ENCODE peak calls at places on chromosome 7, in ten cellular contexts. N is right atrium auricular region; O is activated naive CD4-positive, alpha-beta T cell treated with anti-CD3 and anti-CD28 coated beads, Interleukin-2, amount 50 U/mL, for 16 hours; D is stimulated activated CD8-positive, alpha-beta memory T cell treated with anti-CD3 and anti-CD28 coated beads, Interleukin-4, amount 100 ng/mL, for 1 hour; F is MG63; T is astrocyte of the spinal cord; J is keratinocyte; C is AG09309; G is NCI-H345; P is Peyer's patch. U is an unnamed sample.
A peak's percentile ranks its signal among the peaks of the same experiment; 100 is the strongest.

GRCh38 chr7:38383281-38383680 is 109.8 kb upstream of the TARP start:
- DNase-seq in T (no peak), P (no peak), C (no peak), O (no peak), D (no peak), N (no peak), F (no peak), J (no peak), G (no peak), U (no peak)

GRCh38 chr7:46115410-46115809 is 194.3 kb upstream of the IGFBP3 start:
- DNase-seq in N (no peak), F (no peak), G (no peak), T (no peak), O (no peak), P (no peak), J (no peak), C (no peak), D (no peak), U (no peak)

GRCh38 chr7:90595341-90595800 is 750 bp upstream of the CDK14 start:
- DNase-seq in O (no peak), G (no peak), J (no peak), C (no peak), D (no peak), F (no peak), T (peak; percentile 33), P (no peak), N (no peak), U (no peak)

GRCh38 chr7:144771921-144772320 is 63.9 kb downstream of the TPK1 start:
- DNase-seq in P (no peak), D (no peak), C (no peak), F (no peak), G (no peak), J (no peak), O (no peak), T (no peak), N (no peak), U (no peak)

GRCh38 chr7:55250313-55250712 is 114.8 kb upstream of the LANCL2 start:
- DNase-seq in D (no peak), C (no peak), G (peak; percentile 10), P (peak; percentile 64), N (peak; percentile 54), T (no peak), J (no peak), F (peak; percentile 37), O (no peak), U (no peak)

GRCh38 chr7:27046854-27047549 is 48.8 kb downstream of the HOXA1 start:
- DNase-seq in O (no peak), N (no peak), J (no peak), C (no peak), G (no peak), P (no peak), F (peak; percentile 34), T (peak; percentile 61), D (no peak), U (no peak)

GRCh38 chr7:507623-508305 is 11.9 kb downstream of the PDGFA start:
- DNase-seq in T (no peak), J (no peak), F (no peak), C (no peak), O (no peak), N (no peak), P (peak; percentile 78), D (no peak), G (no peak), U (no peak)

GRCh38 chr7:143288836-143289235 is 685 bp downstream of the CASP2 start:
- DNase-seq in G (no peak), O (no peak), T (no peak), J (no peak), D (no peak), C (no peak), P (no peak), N (no peak), F (no peak), U (no peak)

GRCh38 chr7:114802628-114803027 is 119.3 kb upstream of the MDFIC start:
- DNase-seq in G (no peak), N (no peak), P (no peak), D (no peak), F (no peak), J (no peak), C (no peak), T (no peak), O (no peak), U (no peak)

GRCh38 chr7:105611856-105612775 is 30.8 kb upstream of the EFCAB10 start:
- DNase-seq in P (no peak), G (no peak), N (no peak), J (no peak), F (no peak), C (no peak), O (no peak), D (no peak), T (peak; percentile 59), U (no peak)

GRCh38 chr7:96217147-96217546 is 104.8 kb downstream of the SLC25A13 start:
- DNase-seq in T (no peak), F (no peak), N (no peak), D (no peak), J (no peak), C (no peak), G (no peak), P (no peak), O (no peak), U (no peak)

GRCh38 chr7:47901542-47901941 is 46.7 kb downstream of the PKD1L1 start:
- DNase-seq in J (no peak), C (no peak), P (no peak), N (no peak), T (peak; percentile 42), D (no peak), G (no peak), F (peak; percentile 32), O (no peak), U (no peak)

GRCh38 chr7:120550494-120551048 is 277.6 kb downstream of the KCND2 start:
- DNase-seq in C (no peak), N (no peak), T (peak; percentile 63), O (no peak), G (peak; percentile 17), F (no peak), J (no peak), P (no peak), D (no peak), U (no peak)

GRCh38 chr7:47337021-47337492 is 244.9 kb downstream of the TNS3 start:
- DNase-seq in F (no peak), O (no peak), N (no peak), J (no peak), D (no peak), P (no peak), T (no peak), G (no peak), C (no peak), U (no peak)

GRCh38 chr7:88759956-88760515 is 536 bp downstream of the ZNF804B start:
- DNase-seq in G (no peak), C (no peak), D (no peak), N (no peak), O (no peak), J (no peak), P (no peak), T (peak; percentile 4), F (no peak), U (no peak)

GRCh38 chr7:98863601-98864000 is 6.2 kb downstream of the TMEM130 start:
- DNase-seq in N (no peak), P (no peak), T (no peak), O (no peak), D (no peak), F (no peak), G (no peak), J (no peak), C (no peak), U (no peak)

GRCh38 chr7:14691034-14691433 is 211.5 kb downstream of the DGKB start:
- DNase-seq in P (no peak), N (no peak), G (no peak), F (no peak), T (no peak), D (no peak), O (no peak), C (no peak), J (no peak), U (no peak)

GRCh38 chr7:149774237-149775175 is 1.1 kb upstream of the ZNF467 start:
- DNase-seq in G (peak; percentile 46), C (no peak), P (no peak), F (no peak), T (no peak), D (no peak), J (no peak), O (no peak), N (no peak), U (no peak)

GRCh38 chr7:25886387-25887240 is 265.4 kb upstream of the NFE2L3 start:
- DNase-seq in P (no peak), N (no peak), C (no peak), F (no peak), O (no peak), J (no peak), D (no peak), G (no peak), T (no peak), U (peak; percentile 61)

GRCh38 chr7:141665208-141666035 is 36.5 kb downstream of the DENND11 start:
- DNase-seq in N (no peak), P (no peak), G (no peak), C (no peak), D (no peak), F (no peak), T (no peak), J (no peak), O (no peak), U (no peak)

GRCh38 chr7:30038182-30038980 is 10.2 kb downstream of the PLEKHA8 start:
- DNase-seq in G (no peak), N (no peak), F (no peak), P (no peak), T (no peak), D (no peak), J (no peak), C (no peak), O (no peak), U (no peak)

GRCh38 chr7:150403376-150404171 is 24.4 kb downstream of the ZNF775 start:
- DNase-seq in J (no peak), G (no peak), O (no peak), C (no peak), N (no peak), D (no peak), P (peak; percentile 49), F (no peak), T (no peak), U (no peak)

GRCh38 chr7:82726038-82726800 is 282.6 kb upstream of the CACNA2D1 start:
- DNase-seq in F (no peak), P (no peak), D (no peak), T (peak; percentile 40), J (no peak), G (no peak), N (no peak), C (no peak), O (no peak), U (no peak)

GRCh38 chr7:135888740-135889139 is 88.4 kb downstream of the MTPN start:
- DNase-seq in P (no peak), N (no peak), G (no peak), D (no peak), F (peak; percentile 19), J (no peak), T (no peak), C (peak; percentile 59), O (no peak), U (no peak)

GRCh38 chr7:156610130-156610529 is 30.4 kb upstream of the RNF32 start:
- DNase-seq in N (no peak), O (no peak), T (no peak), G (no peak), C (no peak), D (no peak), F (no peak), J (no peak), P (no peak), U (no peak)

GRCh38 chr7:78111384-78111783 is 312.8 kb downstream of the PHTF2 start:
- DNase-seq in F (no peak), G (no peak), D (no peak), T (no peak), C (no peak), J (no peak), N (no peak), O (no peak), P (no peak), U (no peak)

GRCh38 chr7:113289140-113289740 is 170.9 kb upstream of the SMIM30 start:
- DNase-seq in F (no peak), O (no peak), J (no peak), G (peak; percentile 33), C (peak; percentile 37), D (no peak), T (peak; percentile 44), N (no peak), P (no peak), U (no peak)

GRCh38 chr7:151838861-151839381 is 38.0 kb downstream of the PRKAG2 start:
- DNase-seq in P (no peak), F (no peak), J (no peak), T (no peak), N (no peak), D (peak; percentile 13), G (no peak), O (no peak), C (no peak), U (no peak)